ENCODE peak calls at places on chromosome 15, in six cellular contexts. C is breast epithelium, S is DND-41, J is lower lobe of right lung, T is body of pancreas, A is gastrocnemius medialis. U is an unnamed sample. For H3K9me3, the result is how much of the 10 kb centered on the place peaks cover.

GRCh38 chr15:64653757-64654156 is 121.6 kb downstream of the RBPMS2 start:
- DNase-seq in C (no peak), S (no peak), J (no peak), T (no peak), A (no peak), U (no peak)

GRCh38 chr15:33358303-33358702 is 47.5 kb downstream of the RYR3 start:
- DNase-seq in C (no peak), S (no peak), J (no peak), T (no peak), A (no peak), U (no peak)

GRCh38 chr15:39474657-39475056 is 106.2 kb upstream of the THBS1 start:
- DNase-seq in C (no peak), S (no peak), J (no peak), T (no peak), A (no peak), U (no peak)

GRCh38 chr15:72706266-72706665 is 20.3 kb downstream of the BBS4 start:
- DNase-seq in C (no peak), S (no peak), J (no peak), T (no peak), A (no peak), U (no peak)

GRCh38 chr15:66802087-66803001 is 100.3 kb downstream of the SMAD6 start:
- DNase-seq in C (peak), S (no peak), J (no peak), T (no peak), A (no peak), U (no peak)

GRCh38 chr15:29331669-29332068 is 62.0 kb upstream of the NSMCE3 start:
- DNase-seq in C (no peak), S (no peak), J (no peak), T (no peak), A (no peak), U (no peak)

GRCh38 chr15:52289629-52290081 is 5.9 kb downstream of the MYO5C start:
- DNase-seq in C (peak), S (no peak), J (peak), T (no peak), A (no peak), U (no peak)

GRCh38 chr15:85171736-85172135 is 190.1 kb downstream of the PDE8A start:
- DNase-seq in C (no peak), S (no peak), J (no peak), T (no peak), A (no peak), U (no peak)

GRCh38 chr15:29736745-29737023 is 85.6 kb downstream of the TJP1 start:
- DNase-seq in C (no peak), S (no peak), J (no peak), T (peak), A (peak), U (no peak)

GRCh38 chr15:39321977-39322376 is 258.9 kb upstream of the THBS1 start:
- DNase-seq in C (no peak), S (no peak), J (no peak), T (no peak), A (no peak), U (no peak)

GRCh38 chr15:62089616-62090015 is 22.8 kb downstream of the C2CD4A start:
- DNase-seq in C (no peak), S (no peak), J (no peak), T (no peak), A (no peak), U (no peak)

GRCh38 chr15:31303434-31304073 is 23.1 kb upstream of the KLF13 start:
- DNase-seq in C (no peak), S (peak), J (peak), T (no peak), A (peak), U (peak)

GRCh38 chr15:85011210-85011571 is 29.5 kb downstream of the PDE8A start:
- DNase-seq in C (no peak), S (no peak), J (no peak), T (no peak), A (no peak), U (no peak)

GRCh38 chr15:70722266-70723123 is 40.9 kb downstream of the UACA start:
- DNase-seq in C (no peak), S (no peak), J (no peak), T (no peak), A (no peak), U (no peak)

GRCh38 chr15:90808517-90808939 is 59.9 kb upstream of the FURIN start:
- DNase-seq in C (no peak), S (no peak), J (no peak), T (no peak), A (no peak), U (peak)

GRCh38 chr15:66661432-66662096 is 40.5 kb upstream of the SMAD6 start:
- DNase-seq in C (no peak), S (no peak), J (peak), T (no peak), A (no peak), U (peak)

GRCh38 chr15:29468899-29469298 is 199.3 kb upstream of the NSMCE3 start:
- DNase-seq in C (no peak), S (no peak), J (no peak), T (no peak), A (no peak), U (no peak)

GRCh38 chr15:68794307-68794706 is 26.4 kb downstream of the ANP32A start:
- DNase-seq in C (no peak), S (no peak), J (no peak), T (no peak), A (no peak), U (no peak)
- H3K4me3 ChIP-seq in C (peak), S (no peak), J (no peak), T (no peak), A (no peak), U (no peak)

DNA sequence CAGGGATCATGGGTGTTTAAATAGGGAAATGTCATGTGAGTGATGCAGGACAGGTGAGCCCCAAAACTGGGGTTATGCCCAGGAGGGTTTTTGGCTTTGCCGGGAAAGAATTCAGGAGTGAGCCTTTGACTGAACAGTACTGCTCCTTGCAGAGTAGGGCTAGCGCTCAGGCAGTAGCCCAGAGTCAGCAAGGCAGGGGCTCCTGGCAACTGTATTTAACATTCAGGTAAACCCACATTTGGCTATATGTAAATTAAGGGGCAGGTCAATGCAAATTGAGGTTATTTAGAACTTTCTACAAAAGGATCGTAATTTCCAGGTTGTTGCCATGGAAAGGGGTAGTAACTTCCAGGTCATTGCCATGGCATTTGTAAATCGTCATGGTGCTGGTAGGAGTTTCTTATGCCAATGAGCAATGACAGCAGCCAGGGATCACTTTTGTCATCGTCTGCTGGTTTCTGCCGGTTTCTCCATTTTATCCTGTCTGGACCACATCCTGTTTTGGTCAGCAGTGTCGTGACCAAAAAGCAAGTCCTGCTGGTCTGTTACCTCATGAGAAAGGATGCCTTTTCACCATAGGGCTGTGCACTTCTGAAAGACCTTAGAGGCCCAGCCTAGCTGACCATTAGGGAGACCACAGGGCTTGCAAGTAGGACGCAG is 24.3 kb downstream of the MTHFS start:
- DNase-seq in C (no peak), S (no peak), J (peak), T (no peak), A (no peak), U (no peak)
- H3K9me3 ChIP-seq in C (under half), S (under half), J (under half), T (under half), A (under half), U (under half)

GRCh38 chr15:74133703-74134386 is 3.5 kb downstream of the ISLR2 start:
- DNase-seq in C (no peak), S (no peak), J (no peak), T (no peak), A (no peak), U (no peak)
- TF ChIP-seq CTCF in C (no peak), S (no peak), J (no peak), T (no peak), A (no peak), U (no peak)

DNA sequence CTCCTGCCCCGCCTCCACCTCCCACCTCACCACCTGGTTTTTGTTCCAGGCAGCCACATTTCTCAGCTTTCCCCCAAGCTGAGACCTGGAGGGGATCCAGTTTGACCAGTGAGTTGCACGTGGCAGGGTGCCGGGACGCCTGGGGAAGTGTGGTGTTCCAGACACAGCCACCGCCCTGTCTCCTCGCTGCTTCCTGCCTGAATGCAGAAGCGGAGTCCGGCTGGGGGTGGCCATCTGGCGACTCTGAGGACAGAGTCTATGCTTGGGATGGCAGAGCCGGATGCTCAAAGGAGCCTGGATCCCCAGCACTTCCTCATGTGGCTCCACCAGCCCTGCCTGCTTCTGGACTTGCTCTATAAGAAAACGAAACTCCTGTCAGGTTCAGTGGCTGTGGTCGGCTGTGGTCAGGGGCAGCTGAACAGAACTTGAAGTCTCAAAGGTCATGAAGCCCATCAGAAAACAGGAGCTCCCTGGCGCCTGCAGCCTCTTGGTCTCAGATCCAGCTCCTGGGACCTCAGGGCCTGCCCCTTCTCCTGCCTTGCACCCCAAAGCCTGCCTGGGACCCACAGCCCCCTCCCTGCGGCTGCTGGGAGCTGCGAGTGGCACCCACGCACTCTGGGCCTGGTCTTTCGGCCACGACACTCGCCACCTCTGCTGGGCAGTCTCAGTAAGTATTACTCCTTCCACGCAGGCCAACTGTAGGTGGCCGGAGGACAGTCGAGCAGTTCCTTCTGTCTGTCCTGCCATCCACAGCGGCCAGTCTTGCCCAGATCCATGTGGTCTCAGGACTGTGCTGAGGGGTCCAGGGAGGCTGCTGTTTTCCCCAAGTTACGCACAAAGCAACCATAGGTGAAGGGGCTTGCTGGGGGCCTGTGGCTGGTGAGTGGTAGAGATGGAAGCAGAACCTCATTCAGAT is 112.8 kb upstream of the MEF2A start:
- DNase-seq in C (peak), S (no peak), J (peak), T (peak), A (peak), U (peak)
- H3K4me3 ChIP-seq in C (peak), S (no peak), J (peak), T (no peak), A (no peak), U (peak)

DNA sequence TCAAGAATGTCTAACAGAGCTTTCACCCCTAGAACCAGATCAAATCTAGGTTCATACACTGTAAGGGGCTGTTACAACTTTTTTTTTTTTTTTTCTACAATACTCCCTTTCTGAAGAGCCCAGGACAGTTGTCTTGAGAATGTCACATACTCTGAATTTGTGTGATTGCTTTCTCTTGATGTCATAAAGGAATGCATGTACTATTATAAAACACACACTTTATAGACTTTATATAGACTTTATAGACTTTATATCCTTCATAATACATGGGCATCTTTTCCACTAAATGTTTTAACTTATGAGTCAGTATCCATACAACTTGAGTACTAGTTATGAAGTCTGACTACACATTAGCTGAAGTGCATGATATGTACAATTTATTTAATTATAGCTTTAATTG is 26.3 kb downstream of the RFX7 start:
- DNase-seq in C (no peak), S (no peak), J (no peak), T (no peak), A (no peak), U (no peak)
- H3K9me3 ChIP-seq in C (under half), S (under half), J (under half), T (under half), A (under half), U (under half)

GRCh38 chr15:92418864-92419263 is 25.2 kb downstream of the ST8SIA2 start:
- DNase-seq in C (no peak), S (no peak), J (no peak), T (no peak), A (no peak), U (no peak)
- TF ChIP-seq CTCF in C (no peak), S (no peak), J (no peak), T (no peak), A (no peak), U (no peak)

DNA sequence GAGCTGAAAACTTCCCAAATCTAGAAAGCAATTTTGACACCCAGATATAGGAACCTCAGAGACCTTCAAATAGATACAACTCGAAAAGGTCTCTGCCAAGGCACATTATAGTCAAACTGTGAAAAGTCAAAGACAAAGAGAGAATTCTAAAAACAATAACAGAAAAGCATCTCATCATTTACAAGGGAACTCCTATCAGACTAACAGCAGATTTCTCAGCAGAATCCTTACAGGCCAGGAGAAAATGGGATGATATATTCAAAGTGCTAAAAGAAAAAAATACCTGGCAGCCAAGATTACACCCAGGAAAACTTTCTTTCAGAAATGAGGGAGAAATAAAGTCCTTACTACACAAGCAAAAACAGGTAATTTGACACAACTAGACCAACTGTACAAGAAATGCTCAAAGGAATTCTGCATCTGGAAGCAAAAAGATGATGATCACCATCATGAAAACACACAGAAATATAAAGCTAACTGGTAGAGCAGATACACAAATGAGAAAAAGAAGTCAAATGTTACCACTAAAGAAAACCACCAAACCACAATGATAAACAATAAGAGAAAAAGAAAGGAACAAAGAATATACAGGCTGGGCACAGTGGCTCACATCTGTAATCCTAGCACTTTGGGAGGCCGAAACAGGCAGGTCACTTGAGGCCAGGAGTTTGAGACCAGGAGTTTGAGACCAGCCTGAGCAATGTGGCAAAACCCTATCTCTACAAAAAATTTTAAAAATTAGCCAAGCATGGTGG is 50.4 kb downstream of the ADAM10 start:
- DNase-seq in C (no peak), S (peak), J (no peak), T (no peak), A (no peak), U (no peak)
- H3K4me3 ChIP-seq in C (no peak), S (no peak), J (no peak), T (no peak), A (no peak), U (no peak)

DNA sequence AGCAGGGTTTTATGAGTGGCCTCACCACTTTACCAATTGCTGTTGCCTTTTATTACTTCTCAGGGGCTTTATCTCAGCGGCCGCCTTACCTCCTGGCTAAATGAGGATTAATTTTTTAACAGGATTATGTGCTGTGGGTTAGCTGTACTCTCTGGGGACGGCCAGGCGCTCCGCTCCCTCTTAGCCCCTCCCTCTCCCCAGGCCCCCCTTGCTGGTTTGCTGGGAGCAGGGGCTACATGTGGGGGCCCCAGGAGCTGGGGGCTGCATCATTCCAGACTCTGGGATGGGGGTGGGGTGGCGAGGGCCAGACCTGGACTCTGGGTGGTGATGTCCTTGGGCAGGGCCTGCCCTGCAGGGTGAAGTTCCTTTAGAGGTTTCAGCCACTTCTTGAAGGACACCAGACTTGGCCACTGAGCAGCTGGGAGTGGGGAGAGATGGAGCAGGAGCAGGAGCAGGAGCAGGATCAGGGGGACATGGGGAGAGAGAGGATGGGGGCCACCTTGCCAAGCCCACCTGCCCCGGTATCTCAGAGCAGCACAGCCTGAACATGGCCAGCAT is 196.1 kb downstream of the GOLGA6L6 start:
- DNase-seq in C (no peak), S (peak), J (peak), T (no peak), A (peak), U (peak)
- H3K9me3 ChIP-seq in C (under half), S (under half), J (under half), T (under half), A (under half), U (under half)